ENCODE peak calls at places on chromosomes 6 and 20, in eight cellular contexts. Y, B, W, E, S, K, L and P are unnamed samples.

GRCh38 chr20:24146231-24146634 is 157.7 kb upstream of the GGTLC1 start:
- DNase-seq in K (no peak), W (no peak), S (no peak), B (no peak), E (no peak), L (no peak), Y (no peak), P (no peak)

GRCh38 chr6:116370717-116371383 is at the start of gene DSE:
- DNase-seq in Y (peak; percentile 66), B (peak; percentile 82), K (peak; percentile 89), E (peak; percentile 77), L (peak; percentile 31), S (peak; percentile 85), W (peak; percentile 84), P (peak; percentile 83)

GRCh38 chr6:14458669-14459266 is 341.2 kb downstream of the CD83 start:
- DNase-seq in B (peak; percentile 59), W (no peak), S (no peak), E (peak; percentile 91), L (no peak), Y (peak; percentile 33), K (no peak), P (no peak)

GRCh38 chr6:91634791-91635190 is 1047.9 kb upstream of the MAP3K7 start:
- DNase-seq in L (no peak), K (no peak), Y (no peak), B (no peak), E (no peak), W (no peak), S (no peak), P (peak; percentile 34)

GRCh38 chr20:50367104-50367674 is 143.0 kb upstream of the PTPN1 start:
- DNase-seq in K (no peak), W (no peak), E (no peak), B (no peak), S (no peak), Y (no peak), L (no peak), P (peak; percentile 4)

GRCh38 chr6:14676084-14676483 is 558.5 kb downstream of the CD83 start:
- DNase-seq in W (no peak), K (no peak), E (peak; percentile 89), B (no peak), L (no peak), Y (no peak), S (no peak), P (no peak)

GRCh38 chr6:119078449-119079287 is at the start of gene FAM184A:
- DNase-seq in Y (no peak), S (peak; percentile 58), B (peak; percentile 72), L (peak; percentile 73), W (no peak), E (peak; percentile 61), K (peak; percentile 89), P (peak; percentile 88)

GRCh38 chr20:61901421-61902212 is 164.1 kb downstream of the TAF4 start:
- DNase-seq in Y (peak; percentile 4), B (peak; percentile 53), E (no peak), S (no peak), K (no peak), W (no peak), L (no peak), P (peak; percentile 15)

GRCh38 chr6:18585032-18585573 is 198.0 kb downstream of the RNF144B start:
- DNase-seq in W (no peak), L (no peak), E (peak; percentile 86), S (no peak), Y (peak; percentile 46), K (no peak), B (peak; percentile 88), P (peak; percentile 87)

GRCh38 chr6:119865466-119866350 is 516.1 kb upstream of the MAN1A1 start:
- DNase-seq in S (no peak), L (no peak), Y (no peak), B (no peak), W (no peak), K (no peak), E (peak; percentile 5), P (no peak)

GRCh38 chr6:43981363-43981990 is 145.8 kb downstream of the MRPL14 start:
- DNase-seq in Y (no peak), E (no peak), S (no peak), K (no peak), W (no peak), B (no peak), L (no peak), P (no peak)

GRCh38 chr6:16712250-16712930 is 48.9 kb downstream of the ATXN1 start:
- DNase-seq in W (no peak), L (no peak), Y (no peak), B (peak; percentile 67), E (peak; percentile 25), K (no peak), S (peak; percentile 31), P (peak; percentile 50)

GRCh38 chr20:53869466-53870258 is 200.7 kb downstream of the BCAS1 start:
- DNase-seq in B (peak; percentile 82), E (peak; percentile 86), Y (peak; percentile 50), K (peak; percentile 87), S (peak; percentile 52), W (peak; percentile 65), L (peak; percentile 70), P (peak; percentile 33)

GRCh38 chr6:133418108-133418507 is 177.0 kb downstream of the EYA4 start:
- DNase-seq in Y (no peak), W (no peak), B (no peak), K (no peak), E (no peak), L (no peak), S (no peak), P (no peak)

GRCh38 chr20:49976542-49976941 is 6.2 kb upstream of the SNAI1 start:
- DNase-seq in B (peak; percentile 48), Y (no peak), K (no peak), E (peak; percentile 63), S (no peak), W (no peak), L (no peak), P (no peak)

GRCh38 chr6:28923318-28924102 is at the start of gene TRIM27:
- DNase-seq in W (peak; percentile 84), B (peak; percentile 96), E (peak; percentile 71), Y (no peak), L (peak; percentile 80), K (peak; percentile 96), S (peak; percentile 90), P (peak; percentile 97)

GRCh38 chr6:26556263-26557070 is 18.3 kb downstream of the HMGN4 start:
- DNase-seq in Y (peak; percentile 73), B (peak; percentile 95), L (no peak), E (peak; percentile 96), K (peak; percentile 75), S (no peak), W (no peak), P (peak; percentile 98)

GRCh38 chr6:79047072-79047471 is 31.0 kb downstream of the PHIP start:
- DNase-seq in Y (no peak), K (no peak), W (no peak), L (no peak), B (no peak), S (no peak), E (no peak), P (no peak)

GRCh38 chr6:49913656-49914055 is 47.3 kb upstream of the CRISP1 start:
- DNase-seq in W (no peak), Y (no peak), K (no peak), B (no peak), E (no peak), L (no peak), S (no peak), P (peak; percentile 69)

GRCh38 chr20:50534567-50534966 is 24.4 kb downstream of the PTPN1 start:
- DNase-seq in L (no peak), S (no peak), W (no peak), E (peak; percentile 80), Y (peak; percentile 58), B (peak; percentile 51), K (no peak), P (no peak)

GRCh38 chr6:25960689-25961088 is 1.9 kb upstream of the TRIM38 start:
- DNase-seq in S (no peak), Y (no peak), E (no peak), B (no peak), L (no peak), W (no peak), K (no peak), P (no peak)

GRCh38 chr6:44054635-44055559 is 72.4 kb downstream of the MRPL14 start:
- DNase-seq in W (no peak), S (no peak), K (no peak), Y (no peak), E (peak; percentile 95), B (peak; percentile 97), L (no peak), P (no peak)

GRCh38 chr20:7085448-7085847 is 318.0 kb downstream of the BMP2 start:
- DNase-seq in E (no peak), S (no peak), L (no peak), B (no peak), K (no peak), Y (no peak), W (no peak), P (no peak)

GRCh38 chr20:11676618-11677289 is 240.9 kb upstream of the BTBD3 start:
- DNase-seq in W (peak; percentile 13), Y (peak; percentile 12), B (peak; percentile 46), S (peak; percentile 32), E (peak; percentile 62), L (no peak), K (peak; percentile 78), P (peak; percentile 77)

GRCh38 chr20:58496429-58496769 is 18.8 kb downstream of the APCDD1L start:
- DNase-seq in Y (no peak), K (no peak), S (no peak), L (no peak), B (no peak), E (no peak), W (no peak), P (no peak)

GRCh38 chr6:106444777-106445507 is 84.4 kb downstream of the CRYBG1 start:
- DNase-seq in E (peak; percentile 72), B (peak; percentile 55), Y (peak; percentile 30), L (peak; percentile 16), S (peak; percentile 64), K (peak; percentile 76), W (peak; percentile 28), P (peak; percentile 83)

GRCh38 chr20:46468508-46468907 is 44.9 kb downstream of the ZNF334 start:
- DNase-seq in L (no peak), K (peak; percentile 26), W (no peak), B (no peak), E (no peak), Y (no peak), S (no peak), P (no peak)

GRCh38 chr20:23946206-23946605 is 42.4 kb downstream of the GGTLC1 start:
- DNase-seq in L (no peak), E (no peak), S (no peak), B (no peak), W (no peak), K (no peak), Y (no peak), P (no peak)

GRCh38 chr20:51306521-51307358 is 235.8 kb downstream of the NFATC2 start:
- DNase-seq in L (peak; percentile 49), E (peak; percentile 67), W (peak; percentile 52), B (peak; percentile 88), Y (peak; percentile 35), S (peak; percentile 87), K (peak; percentile 89), P (peak; percentile 59)

GRCh38 chr6:71481021-71481420 is 192.4 kb downstream of the OGFRL1 start:
- DNase-seq in S (no peak), E (peak; percentile 28), L (no peak), B (no peak), K (no peak), Y (no peak), W (no peak), P (no peak)

GRCh38 chr6:169962604-169963469 is 211.4 kb downstream of the ERMARD start:
- DNase-seq in K (no peak), S (no peak), L (no peak), B (peak; percentile 2), W (no peak), E (no peak), Y (no peak), P (no peak)

GRCh38 chr6:133971861-133972260 is 18.8 kb downstream of the TBPL1 start:
- DNase-seq in Y (no peak), B (no peak), K (no peak), E (no peak), S (no peak), W (no peak), L (no peak), P (no peak)

GRCh38 chr6:96917098-96917497 is 7.4 kb upstream of the KLHL32 start:
- DNase-seq in S (no peak), L (no peak), E (no peak), Y (no peak), W (no peak), B (no peak), K (no peak), P (peak; percentile 26)

GRCh38 chr6:140966676-140967075 is 1166.0 kb upstream of the GJE1 start:
- DNase-seq in Y (no peak), B (no peak), E (no peak), K (no peak), S (no peak), W (no peak), L (no peak), P (no peak)